ENCODE peak calls at places on chromosomes 4 and X, in seven cellular contexts. F is testis, K is A673, C is A549, W is body of pancreas, Q is choroid plexus epithelial cell, M is lower leg skin. S is an unnamed sample.

GRCh38 chrX:2313864-2314646 is 186.7 kb downstream of the DHRSX start:
- DNase-seq in F (no peak), K (peak; percentile 17), C (no peak), W (no peak), Q (no peak), M (no peak), S (no peak)

GRCh38 chr4:123443401-123444297 is 47.1 kb downstream of the SPRY1 start:
- DNase-seq in F (peak; percentile 33), K (no peak), C (no peak), W (no peak), Q (peak; percentile 46), M (no peak), S (no peak)

GRCh38 chr4:153166971-153167501 is 37.2 kb upstream of the TRIM2 start:
- DNase-seq in F (no peak), K (no peak), C (no peak), W (no peak), Q (peak; percentile 45), M (no peak), S (peak; percentile 5)

GRCh38 chrX:38107028-38107427 is 100.7 kb downstream of the SYTL5 start:
- DNase-seq in F (no peak), K (no peak), C (no peak), W (no peak), Q (no peak), M (no peak), S (no peak)

GRCh38 chr4:186727149-186727976 is 3.7 kb upstream of the FAT1 start:
- DNase-seq in F (no peak), K (no peak), C (no peak), W (no peak), Q (no peak), M (no peak), S (no peak)

GRCh38 chr4:81606796-81607550 is 135.3 kb upstream of the RASGEF1B start:
- DNase-seq in F (peak; percentile 15), K (no peak), C (no peak), W (no peak), Q (peak; percentile 15), M (no peak), S (peak; percentile 6)

GRCh38 chrX:132270699-132271098 is 51.5 kb upstream of the RAP2C start:
- DNase-seq in F (peak; percentile 54), K (no peak), C (no peak), W (peak; percentile 14), Q (peak; percentile 52), M (peak; percentile 88), S (no peak)

GRCh38 chr4:55445921-55446577 is 50.3 kb downstream of the TMEM165 start:
- DNase-seq in F (no peak), K (no peak), C (no peak), W (no peak), Q (peak; percentile 84), M (no peak), S (no peak)

GRCh38 chr4:12978310-12978709 is 505.8 kb downstream of the RAB28 start:
- DNase-seq in F (no peak), K (no peak), C (no peak), W (no peak), Q (no peak), M (no peak), S (no peak)
- TF ChIP-seq CTCF in F (no peak), K (no peak), C (no peak), W (no peak), Q (no peak), M (no peak), S (no peak)

GRCh38 chr4:175034007-175034406 is 115.8 kb downstream of the ADAM29 start:
- DNase-seq in F (no peak), K (no peak), C (no peak), W (no peak), Q (no peak), M (no peak), S (no peak)
- TF ChIP-seq CTCF in F (no peak), K (no peak), C (no peak), W (no peak), Q (no peak), M (no peak), S (no peak)

DNA sequence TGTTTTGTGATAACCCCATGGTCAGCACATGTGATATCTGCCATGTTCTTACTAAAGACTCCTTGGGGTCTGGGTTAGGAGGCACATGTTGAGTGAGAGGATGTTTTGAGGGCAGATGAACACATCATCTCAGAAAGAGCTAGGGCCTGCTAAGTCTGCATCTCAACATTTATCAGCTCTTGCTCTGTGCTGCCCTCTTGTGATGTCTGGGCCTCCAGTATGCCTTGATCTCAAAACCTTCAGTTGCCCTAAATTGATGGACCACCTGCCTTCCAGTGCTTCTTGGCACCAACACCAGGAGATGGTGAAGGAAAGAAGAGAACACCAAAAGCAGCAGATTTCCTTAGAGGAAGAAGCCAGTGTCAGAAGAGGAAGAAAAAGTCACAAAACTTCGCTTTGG is 22.5 kb downstream of the MID1 start:
- DNase-seq in F (no peak), K (peak; percentile 55), C (no peak), W (peak; percentile 6), Q (peak; percentile 67), M (no peak), S (peak; percentile 56)
- TF ChIP-seq CTCF in F (no peak), K (peak; percentile 60), C (peak; percentile 49), W (peak; percentile 11), Q (peak; percentile 75), M (no peak), S (peak; percentile 48)

DNA sequence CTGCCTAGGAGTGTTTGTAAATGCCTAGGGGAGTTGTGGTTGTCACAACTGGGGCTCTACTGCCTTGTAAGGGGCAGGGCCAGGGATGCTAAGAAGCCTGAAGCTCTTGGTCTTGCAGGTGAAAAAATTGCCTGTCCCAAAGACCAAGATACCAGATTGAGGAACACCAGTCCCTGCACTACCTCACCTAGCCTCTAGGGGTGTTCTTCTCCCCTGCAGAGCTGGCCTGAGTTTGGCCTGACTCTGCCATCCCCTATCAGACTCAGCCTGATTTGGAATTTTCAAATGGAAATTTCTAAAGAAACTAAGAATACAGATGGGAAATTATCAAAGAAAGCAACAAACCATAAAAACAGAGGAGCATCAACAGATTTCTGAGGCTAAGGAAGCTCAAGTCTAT is 90.4 kb downstream of the ZC4H2 start:
- DNase-seq in F (peak; percentile 14), K (no peak), C (no peak), W (peak; percentile 31), Q (no peak), M (no peak), S (no peak)
- TF ChIP-seq CTCF in F (no peak), K (peak; percentile 37), C (no peak), W (peak; percentile 17), Q (peak; percentile 10), M (no peak), S (no peak)

GRCh38 chr4:79917246-79917645 is 155.8 kb downstream of the ANTXR2 start:
- DNase-seq in F (peak; percentile 46), K (peak; percentile 58), C (peak; percentile 0), W (peak; percentile 25), Q (peak; percentile 76), M (no peak), S (peak; percentile 54)
- TF ChIP-seq CTCF in F (peak; percentile 5), K (peak; percentile 63), C (peak; percentile 28), W (peak; percentile 23), Q (peak; percentile 86), M (no peak), S (peak; percentile 59)

GRCh38 chr4:4317496-4318232 is 27.6 kb downstream of the ZBTB49 start:
- DNase-seq in F (no peak), K (no peak), C (no peak), W (no peak), Q (no peak), M (no peak), S (no peak)

GRCh38 chr4:4323705-4324534 is 33.9 kb downstream of the ZBTB49 start:
- DNase-seq in F (peak; percentile 32), K (no peak), C (no peak), W (no peak), Q (peak; percentile 35), M (peak; percentile 45), S (no peak)

GRCh38 chr4:4320951-4321714 is 31.1 kb downstream of the ZBTB49 start:
- DNase-seq in F (no peak), K (no peak), C (no peak), W (no peak), Q (no peak), M (no peak), S (no peak)

GRCh38 chr4:4321951-4322688 is 32.1 kb downstream of the ZBTB49 start:
- DNase-seq in F (no peak), K (no peak), C (no peak), W (no peak), Q (no peak), M (no peak), S (no peak)

GRCh38 chr4:4320528-4320927 is 30.5 kb downstream of the ZBTB49 start:
- DNase-seq in F (no peak), K (no peak), C (no peak), W (no peak), Q (no peak), M (no peak), S (no peak)
- TF ChIP-seq CTCF in F (no peak), K (no peak), C (no peak), W (no peak), Q (no peak), M (no peak), S (no peak)

GRCh38 chr4:53656421-53656981 is 65.2 kb upstream of the LNX1 start:
- DNase-seq in F (peak; percentile 42), K (no peak), C (no peak), W (no peak), Q (peak; percentile 42), M (no peak), S (no peak)
- TF ChIP-seq CTCF in F (peak; percentile 53), K (no peak), C (no peak), W (peak; percentile 15), Q (peak; percentile 70), M (no peak), S (no peak)

GRCh38 chrX:55767100-55767499 is 49.6 kb downstream of the RRAGB start:
- DNase-seq in F (no peak), K (no peak), C (no peak), W (no peak), Q (peak; percentile 43), M (no peak), S (no peak)
- TF ChIP-seq CTCF in F (no peak), K (no peak), C (no peak), W (no peak), Q (no peak), M (no peak), S (no peak)

S was measured in Calu3.